ENCODE peak calls at places on chromosomes 1 and 21, in nine cellular contexts. H is pancreas, M is mammary epithelial cell, Z is activated B cell treated with CpG ODN at 0.5 μM for 24 hours, U is endothelial cell, D is IMR-90, G is GM12864, E is cardiac muscle cell, T is tibial artery. B is an unnamed sample.

GRCh38 chr1:167860231-167860923 is 53.6 kb downstream of the ADCY10 start:
- DNase-seq in H (no peak), M (no peak), Z (no peak), U (no peak), D (peak), G (no peak), E (no peak), T (no peak), B (no peak)

GRCh38 chr1:215083408-215083961 is 948 bp downstream of the KCNK2 start:
- DNase-seq in H (no peak), M (no peak), Z (no peak), U (peak), D (peak), G (no peak), E (peak), T (no peak), B (no peak)

GRCh38 chr21:30227633-30228404 is 11.9 kb upstream of the CLDN8 start:
- DNase-seq in H (peak), M (peak), Z (no peak), U (no peak), D (peak), G (no peak), E (no peak), T (peak), B (no peak)

GRCh38 chr1:67570473-67571143 is 114.4 kb upstream of the GADD45A start:
- DNase-seq in H (peak), M (peak), Z (no peak), U (no peak), D (peak), G (no peak), E (no peak), T (no peak), B (no peak)

GRCh38 chr1:206854401-206855129 is 10.9 kb upstream of the IL20 start:
- DNase-seq in H (peak), M (no peak), Z (no peak), U (no peak), D (peak), G (no peak), E (no peak), T (no peak), B (no peak)

GRCh38 chr1:23555949-23556640 is 3.2 kb downstream of the ID3 start:
- DNase-seq in H (no peak), M (peak), Z (no peak), U (peak), D (peak), G (no peak), E (peak), T (no peak), B (no peak)

GRCh38 chr1:31564606-31564989 is 11.7 kb upstream of the TINAGL1 start:
- DNase-seq in H (no peak), M (no peak), Z (no peak), U (no peak), D (no peak), G (no peak), E (no peak), T (no peak), B (no peak)

GRCh38 chr1:41357451-41358151 is 3.6 kb upstream of the FOXO6 start:
- DNase-seq in H (peak), M (peak), Z (no peak), U (no peak), D (no peak), G (no peak), E (peak), T (no peak), B (no peak)

GRCh38 chr1:182444497-182444896 is 5.4 kb upstream of the RGSL1 start:
- DNase-seq in H (no peak), M (no peak), Z (no peak), U (no peak), D (no peak), G (no peak), E (no peak), T (no peak), B (no peak)

GRCh38 chr1:221032616-221033342 is 153.5 kb downstream of the HLX start:
- DNase-seq in H (no peak), M (no peak), Z (no peak), U (no peak), D (no peak), G (no peak), E (no peak), T (no peak), B (no peak)

GRCh38 chr1:49298304-49298703 is 521.6 kb upstream of the BEND5 start:
- DNase-seq in H (peak), M (no peak), Z (no peak), U (no peak), D (no peak), G (no peak), E (no peak), T (no peak), B (peak)

GRCh38 chr1:38892976-38893375 is 11.6 kb upstream of the GJA9 start:
- DNase-seq in H (no peak), M (no peak), Z (no peak), U (no peak), D (no peak), G (no peak), E (no peak), T (no peak), B (no peak)

GRCh38 chr1:38889589-38889988 is 8.2 kb upstream of the GJA9 start:
- DNase-seq in H (no peak), M (no peak), Z (no peak), U (no peak), D (no peak), G (no peak), E (no peak), T (no peak), B (no peak)

GRCh38 chr1:38888423-38889333 is 7.3 kb upstream of the GJA9 start:
- DNase-seq in H (no peak), M (no peak), Z (no peak), U (no peak), D (no peak), G (no peak), E (no peak), T (no peak), B (no peak)

GRCh38 chr1:38896169-38896568 is 14.8 kb upstream of the GJA9 start:
- DNase-seq in H (no peak), M (no peak), Z (no peak), U (no peak), D (no peak), G (no peak), E (no peak), T (no peak), B (no peak)

GRCh38 chr1:38891753-38892152 is 10.4 kb upstream of the GJA9 start:
- DNase-seq in H (no peak), M (peak), Z (no peak), U (no peak), D (peak), G (no peak), E (peak), T (no peak), B (no peak)
- TF ChIP-seq CTCF in H (no peak), M (peak), Z (no peak), U (no peak), D (no peak), G (no peak), E (no peak), T (no peak), B (no peak)

DNA sequence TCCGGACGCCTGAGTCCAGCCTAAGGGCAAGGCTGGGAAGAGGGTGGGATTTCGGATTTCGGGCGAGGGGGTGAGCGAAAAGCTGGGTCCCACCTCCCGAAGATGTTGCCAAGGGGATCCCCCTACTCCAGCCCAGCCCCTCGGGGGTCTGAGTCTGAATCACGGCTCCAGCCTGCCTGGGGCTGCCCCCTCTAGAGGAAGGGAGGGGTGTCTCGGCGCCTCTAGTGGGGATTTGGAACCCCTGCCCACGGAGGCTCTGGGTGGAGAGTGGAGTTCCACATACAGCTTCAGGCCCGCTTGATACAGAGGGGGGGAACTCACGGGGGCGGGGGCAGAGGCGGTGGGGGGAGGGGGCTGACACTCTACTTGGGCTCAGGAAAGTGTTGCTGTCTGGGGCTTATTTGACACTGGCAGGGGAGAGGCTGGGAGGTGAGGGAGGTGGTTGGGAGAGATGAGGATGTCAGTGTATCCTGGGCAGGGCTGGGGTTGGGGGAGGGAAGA is 686 bp downstream of the KIRREL1 start:
- DNase-seq in H (no peak), M (no peak), Z (no peak), U (no peak), D (no peak), G (no peak), E (peak), T (peak), B (no peak)
- TF ChIP-seq CTCF in H (no peak), M (peak), Z (no peak), U (no peak), D (peak), G (no peak), E (peak), T (peak), B (no peak)

GRCh38 chr21:32356874-32357395 is 35.9 kb downstream of the URB1 start:
- DNase-seq in H (no peak), M (no peak), Z (no peak), U (no peak), D (no peak), G (no peak), E (no peak), T (no peak), B (no peak)

GRCh38 chr21:32364801-32365200 is 28.0 kb downstream of the URB1 start:
- DNase-seq in H (no peak), M (no peak), Z (no peak), U (no peak), D (no peak), G (no peak), E (no peak), T (no peak), B (no peak)

GRCh38 chr21:32364387-32364786 is 28.4 kb downstream of the URB1 start:
- DNase-seq in H (no peak), M (no peak), Z (no peak), U (no peak), D (no peak), G (no peak), E (no peak), T (no peak), B (no peak)

GRCh38 chr21:32360401-32360981 is 32.3 kb downstream of the URB1 start:
- DNase-seq in H (no peak), M (peak), Z (no peak), U (no peak), D (no peak), G (no peak), E (no peak), T (no peak), B (no peak)

GRCh38 chr21:32359719-32360260 is 33.0 kb downstream of the URB1 start:
- DNase-seq in H (no peak), M (peak), Z (no peak), U (no peak), D (no peak), G (no peak), E (no peak), T (no peak), B (no peak)
- TF ChIP-seq CTCF in H (no peak), M (peak), Z (no peak), U (no peak), D (peak), G (peak), E (peak), T (no peak), B (no peak)

GRCh38 chr21:43940672-43941071 is 71.4 kb upstream of the TRAPPC10 start:
- DNase-seq in H (no peak), M (no peak), Z (no peak), U (no peak), D (no peak), G (no peak), E (no peak), T (no peak), B (no peak)

GRCh38 chr21:43940329-43940653 is 71.8 kb upstream of the TRAPPC10 start:
- DNase-seq in H (no peak), M (no peak), Z (no peak), U (no peak), D (no peak), G (no peak), E (no peak), T (no peak), B (no peak)

GRCh38 chr21:43937898-43938309 is 72.9 kb downstream of the AGPAT3 start:
- DNase-seq in H (no peak), M (no peak), Z (no peak), U (no peak), D (no peak), G (peak), E (no peak), T (no peak), B (no peak)

GRCh38 chr21:43938751-43939442 is 73.2 kb upstream of the TRAPPC10 start:
- DNase-seq in H (peak), M (peak), Z (peak), U (peak), D (peak), G (no peak), E (peak), T (peak), B (peak)

DNA sequence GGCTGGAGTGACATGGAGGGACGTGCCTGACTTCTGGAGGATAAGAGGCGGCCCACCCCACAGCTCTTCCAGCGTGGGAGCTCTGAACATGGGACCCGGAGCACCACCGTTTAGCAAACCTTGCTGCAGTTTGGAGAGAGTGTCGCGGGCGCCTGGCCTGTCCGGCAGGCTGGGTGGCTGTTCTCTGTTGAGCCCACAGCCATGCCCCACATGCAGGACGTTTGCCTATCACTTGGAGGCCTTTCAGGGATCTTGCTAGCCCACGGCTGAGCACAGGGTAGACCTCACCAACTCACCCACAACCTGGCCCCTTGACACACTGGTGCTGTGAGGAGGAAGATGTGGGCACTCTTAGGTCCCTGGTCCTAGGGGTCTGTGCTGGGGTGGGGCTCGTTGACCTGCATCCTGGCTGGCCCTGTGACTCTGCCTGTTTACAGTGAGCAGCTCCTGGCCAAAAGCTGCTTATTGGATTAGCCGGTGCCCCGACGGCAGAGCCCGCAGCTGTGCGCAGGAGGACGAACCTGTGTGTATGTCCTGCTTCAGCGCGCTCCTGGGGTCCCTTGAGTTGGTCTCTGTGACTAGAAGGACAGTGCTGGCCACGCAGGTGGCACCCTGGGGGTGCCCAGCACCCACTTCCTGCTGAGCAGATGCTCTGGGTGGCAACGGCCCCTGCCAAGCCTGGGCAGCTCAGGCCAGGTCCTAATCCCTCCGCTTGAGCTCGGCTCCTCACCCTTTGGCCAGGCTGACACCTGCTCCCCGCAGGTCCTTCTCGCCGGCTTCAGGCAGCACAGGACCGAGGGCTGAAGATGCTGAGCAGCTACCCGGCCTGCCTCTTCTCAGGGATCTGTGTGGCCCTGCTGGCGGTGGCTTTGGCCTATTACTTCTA is 72.4 kb upstream of the TRAPPC10 start:
- DNase-seq in H (no peak), M (no peak), Z (no peak), U (no peak), D (no peak), G (no peak), E (no peak), T (no peak), B (no peak)
- TF ChIP-seq CTCF in H (no peak), M (no peak), Z (no peak), U (no peak), D (no peak), G (no peak), E (no peak), T (no peak), B (no peak)

DNA sequence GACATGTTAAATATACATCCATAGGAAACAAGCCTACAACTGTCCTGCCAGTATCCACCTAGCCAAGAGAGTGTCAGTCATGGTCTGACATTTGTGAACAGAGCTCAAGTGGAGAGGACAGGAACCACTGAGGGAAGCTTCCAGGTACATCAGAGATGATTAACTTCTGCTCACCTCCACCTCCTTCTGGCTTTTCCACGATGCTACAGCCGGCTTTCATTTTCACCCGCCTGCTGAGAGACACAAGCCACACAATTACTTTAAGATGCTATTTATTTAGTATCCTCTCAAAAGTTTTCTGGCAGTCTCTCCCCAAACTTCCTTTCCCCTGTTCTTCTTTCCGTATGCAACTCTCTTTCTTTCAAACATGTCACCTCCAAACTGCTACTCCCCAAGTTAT is 2.1 kb downstream of the ETV3 start:
- DNase-seq in H (no peak), M (peak), Z (no peak), U (no peak), D (no peak), G (no peak), E (no peak), T (no peak), B (no peak)
- TF ChIP-seq CTCF in H (no peak), M (peak), Z (no peak), U (no peak), D (peak), G (peak), E (no peak), T (no peak), B (no peak)

GRCh38 chr1:110525250-110525597 is 6.2 kb upstream of the KCNA10 start:
- DNase-seq in H (no peak), M (no peak), Z (no peak), U (no peak), D (no peak), G (no peak), E (no peak), T (no peak), B (no peak)
- TF ChIP-seq CTCF in H (no peak), M (no peak), Z (no peak), U (no peak), D (no peak), G (no peak), E (no peak), T (no peak), B (no peak)

B was measured in omental fat pad.